ENCODE peak calls at places on chromosomes 7 and 10, in nine cellular contexts. Z, A, E, V, B, G, F, R and U are unnamed samples. For H3K4me1, the result is how much of the 10 kb centered on the place peaks cover.

GRCh38 chr10:104121485-104122272 is at the start of gene SFR1:
- DNase-seq in Z (peak), A (peak), E (peak), V (peak), B (peak), G (peak), F (peak), R (peak), U (peak)

GRCh38 chr7:87875151-87876039 is 765 bp downstream of the SLC25A40 start:
- DNase-seq in Z (no peak), A (peak), E (no peak), V (peak), B (peak), G (peak), F (no peak), R (no peak), U (no peak)

GRCh38 chr10:60734226-60734625 is 44.1 kb upstream of the CDK1 start:
- DNase-seq in Z (no peak), A (no peak), E (no peak), V (no peak), B (no peak), G (no peak), F (no peak), R (no peak), U (no peak)

GRCh38 chr10:112375721-112376577 is 2.0 kb downstream of the ACSL5 start:
- DNase-seq in Z (peak), A (peak), E (peak), V (no peak), B (peak), G (no peak), F (peak), R (no peak), U (no peak)

GRCh38 chr10:132337019-132337418 is 5.0 kb downstream of the LRRC27 start:
- DNase-seq in Z (no peak), A (peak), E (no peak), V (no peak), B (no peak), G (no peak), F (no peak), R (peak), U (no peak)

GRCh38 chr7:82740246-82740848 is 296.8 kb upstream of the CACNA2D1 start:
- DNase-seq in Z (no peak), A (no peak), E (peak), V (peak), B (peak), G (peak), F (no peak), R (peak), U (no peak)

GRCh38 chr7:877312-878232 is 1.2 kb downstream of the GET4 start:
- DNase-seq in Z (no peak), A (no peak), E (peak), V (no peak), B (peak), G (peak), F (peak), R (peak), U (no peak)

GRCh38 chr10:18144928-18145327 is 4.7 kb downstream of the CACNB2 start:
- DNase-seq in Z (no peak), A (no peak), E (peak), V (no peak), B (no peak), G (no peak), F (peak), R (no peak), U (no peak)

GRCh38 chr7:80236696-80237095 is 102.1 kb downstream of the GNAI1 start:
- DNase-seq in Z (no peak), A (no peak), E (no peak), V (no peak), B (no peak), G (no peak), F (no peak), R (no peak), U (no peak)

GRCh38 chr10:132175907-132176581 is 10.7 kb upstream of the DPYSL4 start:
- DNase-seq in Z (no peak), A (no peak), E (no peak), V (no peak), B (no peak), G (no peak), F (peak), R (no peak), U (no peak)

GRCh38 chr7:80929619-80930018 is 10.8 kb upstream of the SEMA3C start:
- DNase-seq in Z (no peak), A (no peak), E (no peak), V (no peak), B (no peak), G (peak), F (no peak), R (no peak), U (no peak)

GRCh38 chr7:105887569-105888199 is 11.3 kb upstream of the ATXN7L1 start:
- DNase-seq in Z (no peak), A (no peak), E (no peak), V (no peak), B (no peak), G (no peak), F (no peak), R (no peak), U (no peak)

GRCh38 chr7:39574673-39575349 is 8.6 kb downstream of the YAE1 start:
- DNase-seq in Z (no peak), A (no peak), E (no peak), V (no peak), B (no peak), G (no peak), F (no peak), R (no peak), U (no peak)

GRCh38 chr7:33821970-33822369 is 83.4 kb upstream of the BMPER start:
- DNase-seq in Z (no peak), A (no peak), E (no peak), V (no peak), B (no peak), G (peak), F (no peak), R (no peak), U (no peak)

GRCh38 chr7:137084607-137085380 is 216.3 kb downstream of the CHRM2 start:
- DNase-seq in Z (no peak), A (no peak), E (no peak), V (no peak), B (no peak), G (no peak), F (no peak), R (no peak), U (no peak)

GRCh38 chr10:71471957-71472365 is 75.2 kb downstream of the CDH23 start:
- DNase-seq in Z (no peak), A (no peak), E (no peak), V (no peak), B (no peak), G (no peak), F (peak), R (no peak), U (no peak)

GRCh38 chr10:86244296-86244695 is 122.3 kb downstream of the GRID1 start:
- DNase-seq in Z (peak), A (no peak), E (no peak), V (no peak), B (no peak), G (no peak), F (no peak), R (no peak), U (no peak)

GRCh38 chr7:2173184-2173827 is 59.4 kb downstream of the MAD1L1 start:
- DNase-seq in Z (no peak), A (no peak), E (no peak), V (no peak), B (no peak), G (no peak), F (no peak), R (no peak), U (no peak)

GRCh38 chr10:80487791-80488538 is 33.9 kb downstream of the TSPAN14 start:
- DNase-seq in Z (peak), A (peak), E (no peak), V (no peak), B (peak), G (no peak), F (no peak), R (no peak), U (no peak)

GRCh38 chr7:44981035-44981706 is 2.4 kb upstream of the MYO1G start:
- DNase-seq in Z (no peak), A (no peak), E (no peak), V (no peak), B (no peak), G (no peak), F (no peak), R (no peak), U (no peak)

GRCh38 chr7:149741629-149742028 is 31.8 kb downstream of the ZNF467 start:
- DNase-seq in Z (peak), A (no peak), E (no peak), V (no peak), B (no peak), G (peak), F (no peak), R (peak), U (no peak)

GRCh38 chr10:72276013-72276387 is 2.3 kb downstream of the DDIT4 start:
- DNase-seq in Z (peak), A (no peak), E (no peak), V (peak), B (peak), G (peak), F (peak), R (no peak), U (no peak)

GRCh38 chr7:71750290-71750689 is 618.3 kb downstream of the GALNT17 start:
- DNase-seq in Z (no peak), A (no peak), E (no peak), V (no peak), B (no peak), G (no peak), F (no peak), R (no peak), U (no peak)

GRCh38 chr7:69790915-69791473 is 192.7 kb downstream of the AUTS2 start:
- DNase-seq in Z (no peak), A (no peak), E (no peak), V (no peak), B (no peak), G (no peak), F (no peak), R (no peak), U (no peak)
- H3K4me1 ChIP-seq in Z (under half), A (under half), E (under half), V (under half), B (under half), G (under half), F (under half), R (under half), U (under half)

GRCh38 chr10:11191673-11192072 is 174.0 kb downstream of the CELF2 start:
- DNase-seq in Z (no peak), A (no peak), E (no peak), V (no peak), B (no peak), G (no peak), F (no peak), R (no peak), U (no peak)
- H3K4me1 ChIP-seq in Z (half or more), A (half or more), E (under half), V (under half), B (under half), G (under half), F (under half), R (under half), U (under half)

GRCh38 chr7:50512384-50512783 is 52.8 kb downstream of the DDC start:
- DNase-seq in Z (no peak), A (no peak), E (no peak), V (no peak), B (no peak), G (no peak), F (no peak), R (no peak), U (no peak)

GRCh38 chr7:50507898-50508470 is 57.2 kb downstream of the DDC start:
- DNase-seq in Z (no peak), A (no peak), E (no peak), V (no peak), B (no peak), G (no peak), F (no peak), R (no peak), U (no peak)

GRCh38 chr7:50513166-50513871 is 51.9 kb downstream of the DDC start:
- DNase-seq in Z (no peak), A (no peak), E (no peak), V (no peak), B (no peak), G (no peak), F (no peak), R (no peak), U (no peak)

GRCh38 chr7:50508471-50508943 is 56.7 kb downstream of the DDC start:
- DNase-seq in Z (no peak), A (no peak), E (no peak), V (no peak), B (no peak), G (no peak), F (no peak), R (no peak), U (no peak)

DNA sequence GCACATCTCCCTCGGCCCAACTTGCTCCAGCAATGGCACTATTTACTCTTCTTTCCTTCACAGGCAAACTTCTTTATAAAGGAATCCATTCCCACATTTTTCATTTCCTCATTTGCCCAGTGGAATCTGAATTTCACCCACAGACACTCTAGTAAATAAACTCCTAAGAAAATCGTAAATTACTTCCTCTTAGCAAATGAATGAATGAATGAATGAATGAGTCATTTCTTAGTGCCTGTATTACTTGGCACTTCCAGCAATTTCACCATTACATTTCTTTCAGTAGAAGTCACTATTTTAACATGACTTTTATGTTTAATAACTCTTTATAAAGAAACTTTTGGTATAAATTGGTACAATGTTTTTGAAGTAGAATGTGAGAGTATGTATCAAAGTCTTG is 55.7 kb downstream of the DDC start:
- DNase-seq in Z (no peak), A (no peak), E (no peak), V (peak), B (no peak), G (no peak), F (no peak), R (no peak), U (no peak)
- H3K4me1 ChIP-seq in Z (under half), A (under half), E (under half), V (under half), B (under half), G (under half), F (under half), R (under half), U (under half)

GRCh38 chr7:116443646-116444045 is 55.9 kb upstream of the CAV2 start:
- DNase-seq in Z (no peak), A (no peak), E (no peak), V (no peak), B (no peak), G (no peak), F (no peak), R (no peak), U (no peak)
- H3K4me1 ChIP-seq in Z (under half), A (under half), E (under half), V (half or more), B (under half), G (under half), F (under half), R (under half), U (half or more)